ENCODE peak calls at places on chromosomes 11 and 22, in five cellular contexts. B, U, Z, I and T are unnamed samples.

GRCh38 chr11:75191330-75191717 is 40.4 kb downstream of the SLCO2B1 start:
- DNase-seq in B (no peak), U (no peak), Z (no peak), I (no peak), T (no peak)

GRCh38 chr11:62394825-62395538 is 23.9 kb upstream of the SCGB1A1 start:
- DNase-seq in B (peak; percentile 40), U (peak; percentile 92), Z (peak; percentile 61), I (no peak), T (peak; percentile 91)

GRCh38 chr11:46256540-46257001 is 20.9 kb upstream of the CREB3L1 start:
- DNase-seq in B (no peak), U (no peak), Z (no peak), I (no peak), T (no peak)

GRCh38 chr11:89293966-89294679 is 116.4 kb downstream of the TYR start:
- DNase-seq in B (no peak), U (peak; percentile 58), Z (no peak), I (no peak), T (peak; percentile 19)

GRCh38 chr11:67117667-67118058 is 1.4 kb upstream of the KDM2A start:
- DNase-seq in B (no peak), U (peak; percentile 41), Z (no peak), I (peak; percentile 22), T (peak; percentile 24)

GRCh38 chr11:66907751-66908173 is 50.4 kb downstream of the PC start:
- DNase-seq in B (no peak), U (peak; percentile 60), Z (no peak), I (no peak), T (no peak)

GRCh38 chr11:96863520-96863919 is 473.7 kb downstream of the JRKL start:
- DNase-seq in B (no peak), U (no peak), Z (no peak), I (no peak), T (no peak)

GRCh38 chr22:19038728-19039447 is 83.3 kb downstream of the DGCR2 start:
- DNase-seq in B (no peak), U (no peak), Z (no peak), I (no peak), T (no peak)

GRCh38 chr11:70574725-70575347 is 176.5 kb downstream of the CTTN start:
- DNase-seq in B (no peak), U (no peak), Z (no peak), I (no peak), T (no peak)

GRCh38 chr11:118202599-118203422 is 22.0 kb downstream of the JAML start:
- DNase-seq in B (no peak), U (no peak), Z (no peak), I (no peak), T (no peak)

GRCh38 chr11:30106222-30106621 is 89.4 kb upstream of the KCNA4 start:
- DNase-seq in B (no peak), U (peak; percentile 2), Z (no peak), I (no peak), T (no peak)

GRCh38 chr11:5611627-5612026 is 13.2 kb upstream of the TRIM34 start:
- DNase-seq in B (no peak), U (no peak), Z (no peak), I (no peak), T (no peak)